ENCODE peak calls at places on chromosomes 16 and 17, in ten cellular contexts. A is A549; N is lung; T is OCI-LY7; K is right atrium auricular region; W is psoas muscle; O is H9; H is PC-9; F is CD4-positive, alpha-beta memory T cell; M is right cardiac atrium. B is an unnamed sample.

GRCh38 chr17:14082848-14083247 is 13.5 kb downstream of the COX10 start:
- DNase-seq in A (no peak), N (no peak), T (no peak), K (no peak), W (no peak), O (no peak), H (no peak), F (no peak), M (peak; percentile 19), B (no peak)

GRCh38 chr17:49996495-49997255 is 1.7 kb upstream of the DLX3 start:
- DNase-seq in A (peak; percentile 81), N (peak; percentile 56), T (peak; percentile 53), K (no peak), W (peak; percentile 78), O (peak; percentile 77), H (peak; percentile 45), F (no peak), M (peak; percentile 85), B (peak; percentile 34)

GRCh38 chr17:39996789-39997188 is 16.2 kb downstream of the PSMD3 start:
- DNase-seq in A (no peak), N (no peak), T (no peak), K (peak; percentile 70), W (peak; percentile 85), O (no peak), H (no peak), F (no peak), M (peak; percentile 90), B (no peak)

GRCh38 chr17:34116306-34116705 is 138.8 kb upstream of the CCL2 start:
- DNase-seq in A (no peak), N (no peak), T (no peak), K (no peak), W (no peak), O (no peak), H (no peak), F (no peak), M (no peak), B (no peak)

GRCh38 chr16:30622455-30623032 is 12.4 kb upstream of the ZNF689 start:
- DNase-seq in A (no peak), N (no peak), T (no peak), K (no peak), W (no peak), O (no peak), H (no peak), F (no peak), M (no peak), B (no peak)

GRCh38 chr17:145671-146541 is 8.5 kb downstream of the SCGB1C2 start:
- DNase-seq in A (no peak), N (peak; percentile 26), T (no peak), K (peak; percentile 54), W (peak; percentile 52), O (no peak), H (no peak), F (no peak), M (peak; percentile 55), B (peak; percentile 6)

GRCh38 chr16:11586856-11587642 is at the start of gene LITAF:
- DNase-seq in A (peak; percentile 67), N (peak; percentile 57), T (peak; percentile 55), K (peak; percentile 69), W (peak; percentile 72), O (peak; percentile 61), H (no peak), F (peak; percentile 65), M (peak; percentile 89), B (peak; percentile 77)

GRCh38 chr17:43540821-43541674 is 5.1 kb downstream of the ETV4 start:
- DNase-seq in A (no peak), N (no peak), T (no peak), K (no peak), W (no peak), O (peak; percentile 88), H (no peak), F (no peak), M (no peak), B (no peak)

GRCh38 chr16:27901956-27902355 is 161.6 kb downstream of the GSG1L start:
- DNase-seq in A (no peak), N (no peak), T (no peak), K (no peak), W (no peak), O (no peak), H (no peak), F (no peak), M (no peak), B (no peak)

GRCh38 chr16:51723016-51723724 is 572.1 kb upstream of the SALL1 start:
- DNase-seq in A (no peak), N (no peak), T (no peak), K (no peak), W (no peak), O (no peak), H (no peak), F (no peak), M (no peak), B (no peak)

GRCh38 chr17:73968680-73969079 is 234.8 kb upstream of the RPL38 start:
- DNase-seq in A (no peak), N (no peak), T (no peak), K (no peak), W (no peak), O (no peak), H (no peak), F (no peak), M (no peak), B (no peak)

DNA sequence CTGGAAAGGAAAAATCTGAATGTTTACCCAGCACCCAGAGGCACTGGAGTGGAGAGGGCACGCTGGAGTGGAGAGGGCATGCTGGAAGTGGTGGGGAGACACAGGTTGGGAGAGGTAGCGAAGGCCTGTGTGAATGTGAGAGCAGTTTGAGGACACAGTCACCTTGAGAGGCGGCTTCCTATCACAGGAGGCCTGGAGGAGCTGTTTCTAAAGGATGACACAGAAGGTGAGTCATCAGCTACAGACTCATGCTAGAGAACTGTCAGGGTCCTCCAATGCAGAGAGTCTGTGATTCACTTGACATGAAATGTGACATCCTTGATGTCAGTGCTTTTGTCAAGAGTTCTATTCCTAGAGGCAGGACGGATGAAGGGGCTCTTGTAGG is 13.8 kb downstream of the CTRL start:
- DNase-seq in A (peak; percentile 88), N (no peak), T (no peak), K (no peak), W (no peak), O (no peak), H (no peak), F (no peak), M (no peak), B (no peak)
- H3K4me1 ChIP-seq in A (peaks cover 16% of the 10 kb centered on the region), N (no peaks in the 10 kb centered on the region), T (no peaks in the 10 kb centered on the region), K (peaks cover 67% of the 10 kb centered on the region), W (peaks cover 76% of the 10 kb centered on the region), O (peaks cover 7% of the 10 kb centered on the region), H (no peaks in the 10 kb centered on the region), F (peaks cover 8% of the 10 kb centered on the region), M (peaks cover 9% of the 10 kb centered on the region), B (peaks cover 33% of the 10 kb centered on the region)

DNA sequence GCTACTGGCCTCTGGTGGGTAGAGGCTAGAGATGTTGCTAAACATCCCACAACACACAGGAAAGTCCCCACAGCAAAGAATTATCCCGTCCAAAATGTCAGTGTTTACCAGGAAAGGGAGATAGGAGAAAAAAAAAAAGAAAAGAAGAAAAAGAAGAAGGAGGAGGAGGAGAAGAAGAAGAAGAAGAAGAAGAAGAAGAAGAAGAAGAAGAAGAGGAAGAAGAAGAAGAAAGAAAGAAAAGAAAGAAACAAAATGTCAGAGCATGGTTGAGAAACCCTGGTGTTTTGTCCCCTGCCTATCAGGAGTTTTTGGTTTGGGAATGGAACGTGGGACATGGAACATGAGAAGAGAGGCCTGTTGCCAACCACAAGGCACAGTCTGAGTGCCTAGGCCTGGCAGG is 2.4 kb downstream of the TMEM95 start:
- DNase-seq in A (no peak), N (no peak), T (no peak), K (no peak), W (no peak), O (no peak), H (no peak), F (no peak), M (no peak), B (no peak)
- H3K27ac ChIP-seq in A (no peak overlapping the region), N (no peak overlapping the region), T (no peak overlapping the region), K (no peak overlapping the region), W (no peak overlapping the region), O (no peak overlapping the region), H (no peak overlapping the region), F (no peak overlapping the region), M (no peak overlapping the region), B (no peak overlapping the region)

GRCh38 chr16:48136547-48137360 is 19.0 kb downstream of the ABCC12 start:
- DNase-seq in A (no peak), N (no peak), T (no peak), K (no peak), W (no peak), O (no peak), H (no peak), F (no peak), M (no peak), B (peak; percentile 36)

GRCh38 chr16:48129926-48130325 is 25.9 kb downstream of the ABCC12 start:
- DNase-seq in A (no peak), N (no peak), T (no peak), K (no peak), W (no peak), O (no peak), H (no peak), F (no peak), M (no peak), B (no peak)

GRCh38 chr16:48132696-48133095 is 23.1 kb downstream of the ABCC12 start:
- DNase-seq in A (no peak), N (no peak), T (no peak), K (no peak), W (no peak), O (no peak), H (no peak), F (no peak), M (no peak), B (no peak)

GRCh38 chr16:48131201-48131600 is 24.6 kb downstream of the ABCC12 start:
- DNase-seq in A (no peak), N (no peak), T (no peak), K (no peak), W (no peak), O (no peak), H (no peak), F (no peak), M (no peak), B (no peak)

GRCh38 chr16:48133455-48134226 is 22.2 kb downstream of the ABCC12 start:
- DNase-seq in A (no peak), N (peak; percentile 71), T (no peak), K (no peak), W (no peak), O (no peak), H (no peak), F (no peak), M (no peak), B (no peak)
- H3K9me3 ChIP-seq in A (no peaks in the 10 kb centered on the region), N (no peaks in the 10 kb centered on the region), T (no peaks in the 10 kb centered on the region), K (no peaks in the 10 kb centered on the region), W (no peaks in the 10 kb centered on the region), O (no peaks in the 10 kb centered on the region), H (no peaks in the 10 kb centered on the region), F (no peaks in the 10 kb centered on the region), M (no peaks in the 10 kb centered on the region), B (no peaks in the 10 kb centered on the region)

DNA sequence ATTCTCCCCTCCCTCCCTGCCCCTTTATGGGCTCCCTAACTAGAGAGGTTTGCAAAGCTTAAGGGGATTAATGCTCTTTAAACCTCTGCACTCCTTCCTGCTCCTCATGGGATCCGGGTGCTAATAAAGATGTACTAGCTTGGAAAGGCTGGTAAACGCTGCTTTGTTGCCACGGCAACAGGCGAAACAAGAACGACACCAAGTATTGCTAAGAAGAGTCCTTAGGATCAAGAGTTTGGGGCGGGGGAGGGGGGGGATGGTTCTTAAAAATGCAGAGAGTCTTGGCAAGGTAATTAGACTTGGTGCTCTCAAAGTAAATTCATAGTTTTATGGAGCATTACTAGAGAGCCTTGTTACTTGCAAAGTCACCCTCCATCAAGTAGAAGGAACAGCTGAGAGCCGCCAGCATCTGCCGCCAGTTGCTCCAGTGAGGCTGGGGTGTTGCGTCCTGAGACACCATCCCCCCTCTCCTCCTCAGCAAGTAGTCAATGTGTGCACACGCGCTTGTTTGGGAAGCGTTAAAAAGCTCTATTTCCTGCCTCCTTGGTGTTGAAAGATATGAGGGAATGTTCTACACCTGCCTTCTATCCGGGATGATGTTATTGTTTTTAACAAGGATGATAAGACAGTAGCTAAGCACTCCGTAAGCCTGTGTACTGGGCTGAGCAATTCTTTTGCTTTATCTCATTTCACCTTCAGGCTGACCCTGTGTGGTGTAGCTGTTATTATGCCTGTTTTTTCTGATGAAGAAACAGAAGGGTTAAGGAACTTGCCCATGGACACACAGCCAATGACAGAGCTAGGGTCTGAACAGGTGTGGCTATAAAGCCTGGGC is 190.9 kb downstream of the CCDC182 start:
- DNase-seq in A (no peak), N (no peak), T (peak; percentile 34), K (peak; percentile 74), W (no peak), O (peak; percentile 82), H (peak; percentile 12), F (no peak), M (no peak), B (no peak)
- H3K4me1 ChIP-seq in A (peaks cover 26% of the 10 kb centered on the region), N (peaks cover 5% of the 10 kb centered on the region), T (peaks cover 93% of the 10 kb centered on the region), K (peaks cover 41% of the 10 kb centered on the region), W (peaks cover 59% of the 10 kb centered on the region), O (peaks cover 16% of the 10 kb centered on the region), H (no peaks in the 10 kb centered on the region), F (no peaks in the 10 kb centered on the region), M (peaks cover 12% of the 10 kb centered on the region), B (peaks cover 41% of the 10 kb centered on the region)

B was measured in heart left ventricle.